ENCODE peak calls at places on chromosomes 13 and 19, in six cellular contexts. R is activated T-cell treated with anti-CD3 and anti-CD28 coated beads, Interleukin-2, amount 50 U/mL, for 24 hours; C is activated CD8-positive, alpha-beta memory T cell treated with anti-CD3 and anti-CD28 coated beads, Interleukin-2, amount 10 ng/mL, durations not matched to agents 7 days and 5 days; Q is NCI-H2081; J is T-cell; Z is cerebellar nuclear complex. S is an unnamed sample.

GRCh38 chr19:16266586-16266942 is 58.1 kb upstream of the KLF2 start:
- DNase-seq in R (peak), C (peak), Q (no peak), J (peak), Z (no peak), S (no peak)

GRCh38 chr13:65330691-65331090 is 1899.4 kb downstream of the PCDH9 start:
- DNase-seq in R (no peak), C (no peak), Q (no peak), J (no peak), Z (no peak), S (no peak)

GRCh38 chr13:111968611-111969010 is 98.3 kb upstream of the SOX1 start:
- DNase-seq in R (no peak), C (no peak), Q (no peak), J (no peak), Z (no peak), S (no peak)

GRCh38 chr13:31242342-31242741 is 42.6 kb downstream of the B3GLCT start:
- DNase-seq in R (no peak), C (no peak), Q (no peak), J (no peak), Z (no peak), S (no peak)

GRCh38 chr19:3027292-3027691 is 1.8 kb downstream of the TLE2 start:
- DNase-seq in R (no peak), C (no peak), Q (no peak), J (no peak), Z (no peak), S (no peak)

GRCh38 chr19:50869479-50869878 is 3.8 kb upstream of the KLK2 start:
- DNase-seq in R (no peak), C (no peak), Q (no peak), J (no peak), Z (no peak), S (no peak)

GRCh38 chr19:53849237-53849676 is 18.4 kb upstream of the MYADM start:
- DNase-seq in R (no peak), C (no peak), Q (no peak), J (no peak), Z (no peak), S (no peak)

GRCh38 chr19:49656456-49657109 is 9.1 kb downstream of the IRF3 start:
- DNase-seq in R (no peak), C (no peak), Q (no peak), J (no peak), Z (no peak), S (no peak)

GRCh38 chr19:18660051-18660910 is 23.2 kb upstream of the CRTC1 start:
- DNase-seq in R (no peak), C (no peak), Q (no peak), J (no peak), Z (no peak), S (no peak)

S was measured in mucosa of gallbladder.